ENCODE peak calls at places on chromosome 7, in eight cellular contexts. H is GM23248, V is tibial nerve, T is gastrocnemius medialis, R is AG04450, L is A549, M is body of pancreas, U is left ventricle myocardium inferior. W is an unnamed sample.

GRCh38 chr7:112495820-112496462 is 15.2 kb downstream of the LSMEM1 start:
- DNase-seq in V (peak; percentile 68), H (peak; percentile 72), T (peak; percentile 60), U (peak; percentile 20), M (peak; percentile 66), L (peak; percentile 69), R (no peak), W (peak; percentile 67)

GRCh38 chr7:115471891-115472290 is 550.0 kb downstream of the MDFIC start:
- DNase-seq in M (no peak), U (no peak), H (peak; percentile 46), L (no peak), T (no peak), R (no peak), V (no peak), W (no peak)

GRCh38 chr7:151087247-151088018 is 1.2 kb downstream of the AGAP3 start:
- DNase-seq in T (no peak), R (no peak), M (peak; percentile 79), U (peak; percentile 72), H (peak; percentile 84), L (peak; percentile 53), V (peak; percentile 26), W (peak; percentile 64)

GRCh38 chr7:2374401-2374800 is 19.8 kb downstream of the EIF3B start:
- DNase-seq in V (no peak), T (no peak), U (no peak), M (no peak), H (no peak), L (no peak), R (no peak), W (no peak)

GRCh38 chr7:23662124-23662982 is 17.6 kb upstream of the FAM221A start:
- DNase-seq in U (no peak), H (no peak), V (no peak), R (no peak), L (no peak), T (no peak), M (peak; percentile 42), W (no peak)

GRCh38 chr7:149865437-149865836 is 8.3 kb upstream of the ATP6V0E2 start:
- DNase-seq in R (no peak), U (no peak), T (no peak), M (no peak), L (no peak), H (no peak), V (no peak), W (peak; percentile 36)

GRCh38 chr7:13984831-13985685 is 4.4 kb downstream of the ETV1 start:
- DNase-seq in U (no peak), V (no peak), R (no peak), M (no peak), H (no peak), T (no peak), L (no peak), W (no peak)

GRCh38 chr7:129774359-129774758 is 162.8 kb downstream of the NRF1 start:
- DNase-seq in T (no peak), H (no peak), U (no peak), R (no peak), M (no peak), V (no peak), L (no peak), W (no peak)

GRCh38 chr7:70725448-70725847 is 406.5 kb upstream of the GALNT17 start:
- DNase-seq in V (no peak), R (no peak), H (no peak), L (no peak), T (no peak), M (no peak), U (no peak), W (no peak)

GRCh38 chr7:138226001-138226476 is 149.8 kb downstream of the AKR1D1 start:
- DNase-seq in V (no peak), R (no peak), T (no peak), U (no peak), H (peak; percentile 11), M (no peak), L (no peak), W (no peak)

GRCh38 chr7:131692131-131692960 is 135.9 kb upstream of the PODXL start:
- DNase-seq in M (peak; percentile 60), U (peak; percentile 45), V (peak; percentile 42), L (peak; percentile 59), H (peak; percentile 69), R (no peak), T (peak; percentile 14), W (peak; percentile 41)

GRCh38 chr7:47290867-47291266 is 291.0 kb downstream of the TNS3 start:
- DNase-seq in U (no peak), R (no peak), T (no peak), M (no peak), H (no peak), V (no peak), L (no peak), W (no peak)

GRCh38 chr7:47288060-47288459 is 293.9 kb downstream of the TNS3 start:
- DNase-seq in V (no peak), H (no peak), L (no peak), T (no peak), U (no peak), M (no peak), R (no peak), W (no peak)

GRCh38 chr7:47292832-47293309 is 289.0 kb downstream of the TNS3 start:
- DNase-seq in L (no peak), V (no peak), M (no peak), U (no peak), H (no peak), T (no peak), R (no peak), W (peak; percentile 71)

GRCh38 chr7:47291461-47292051 is 290.4 kb downstream of the TNS3 start:
- DNase-seq in M (no peak), V (no peak), T (peak; percentile 77), L (peak; percentile 56), H (peak; percentile 97), R (peak; percentile 61), U (no peak), W (no peak)

DNA sequence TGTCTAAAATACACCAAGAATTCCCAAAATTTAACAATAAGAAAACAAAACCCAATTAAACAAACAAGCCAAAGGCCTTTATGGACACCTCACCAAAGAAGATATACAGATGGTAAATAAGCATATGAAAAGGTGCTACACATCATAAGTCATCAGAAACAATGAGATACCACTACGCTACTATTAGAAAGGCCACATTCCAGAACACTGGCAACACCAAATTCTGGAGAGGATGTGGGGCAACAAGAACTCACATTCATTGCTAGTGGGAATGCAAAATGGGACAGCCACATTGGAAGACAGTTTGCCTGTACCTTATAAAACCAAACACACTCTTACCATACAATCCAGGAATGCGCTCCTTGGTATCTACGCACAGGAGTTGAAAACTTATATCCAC is 291.4 kb downstream of the TNS3 start:
- DNase-seq in R (no peak), H (no peak), M (no peak), T (no peak), U (no peak), V (no peak), L (no peak), W (no peak)
- H3K27ac ChIP-seq in R (no peak overlapping the region), H (no peak overlapping the region), M (no peak overlapping the region), T (peak overlapping the region; percentile 66), U (no peak overlapping the region), V (no peak overlapping the region), L (peak overlapping the region; percentile 77), W (no peak overlapping the region)

DNA sequence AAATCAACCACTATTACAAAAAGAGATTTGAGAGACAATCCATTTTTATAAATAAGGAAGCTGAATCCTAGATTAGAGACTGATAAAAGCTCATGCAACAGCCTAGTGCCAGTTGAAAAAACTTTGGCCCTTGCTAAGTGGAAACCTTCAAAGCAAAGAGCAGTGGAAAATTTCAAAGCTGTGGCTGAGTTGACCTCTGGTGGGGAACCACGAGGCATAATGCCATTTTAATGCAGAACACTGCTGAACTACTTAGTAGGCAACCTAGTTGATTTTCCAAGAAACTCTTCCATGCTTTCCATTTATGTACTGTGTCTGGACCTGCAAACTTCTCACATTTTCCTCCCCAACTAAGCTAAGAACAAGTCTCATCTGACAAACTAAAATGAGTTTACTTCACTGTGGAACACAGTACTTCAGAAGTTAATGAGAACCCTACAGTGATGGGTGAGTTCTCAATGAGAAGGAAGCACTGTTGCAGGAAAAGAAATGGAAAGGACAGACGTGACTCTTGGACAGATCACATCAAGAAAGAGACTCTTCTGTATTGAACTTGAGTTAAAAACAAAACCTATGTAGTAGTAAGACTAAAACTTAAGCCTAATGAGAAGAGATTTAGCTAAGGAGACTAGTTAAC is 19.5 kb downstream of the FZD9 start:
- DNase-seq in M (no peak), T (no peak), L (no peak), U (no peak), V (no peak), R (no peak), H (no peak), W (no peak)
- H3K27ac ChIP-seq in M (no peak overlapping the region), T (no peak overlapping the region), L (no peak overlapping the region), U (no peak overlapping the region), V (no peak overlapping the region), R (no peak overlapping the region), H (no peak overlapping the region), W (no peak overlapping the region)

DNA sequence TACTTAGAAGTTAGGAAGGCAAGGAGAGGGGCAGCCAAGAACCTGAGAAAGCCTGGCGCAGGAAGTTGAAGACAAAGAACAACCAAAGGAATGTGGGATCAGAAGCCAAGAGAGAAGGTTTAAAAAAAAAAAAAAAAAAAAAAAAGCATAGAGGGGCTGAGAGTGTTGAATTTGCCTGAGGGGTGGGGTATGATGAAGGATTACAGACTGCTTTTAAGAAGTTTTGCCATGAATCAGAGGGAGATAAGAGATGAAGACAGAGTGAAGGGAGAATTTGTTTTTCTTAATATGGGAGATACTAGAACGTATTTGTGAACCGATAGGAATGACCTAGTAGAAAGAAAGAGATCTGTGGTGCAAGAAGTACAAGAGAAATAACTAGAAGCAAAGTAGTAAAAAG is 6.7 kb downstream of the SLC26A4 start:
- DNase-seq in V (no peak), T (no peak), M (no peak), U (no peak), L (no peak), R (no peak), H (no peak), W (no peak)
- H3K27ac ChIP-seq in V (no peak overlapping the region), T (no peak overlapping the region), M (no peak overlapping the region), U (no peak overlapping the region), L (no peak overlapping the region), R (no peak overlapping the region), H (no peak overlapping the region), W (no peak overlapping the region)

GRCh38 chr7:48097511-48098231 is 8.6 kb downstream of the UPP1 start:
- DNase-seq in U (no peak), R (no peak), M (no peak), T (no peak), H (peak; percentile 54), L (no peak), V (no peak), W (no peak)
- H3K27ac ChIP-seq in U (no peak overlapping the region), R (no peak overlapping the region), M (no peak overlapping the region), T (no peak overlapping the region), H (peak overlapping the region; percentile 54), L (no peak overlapping the region), V (no peak overlapping the region), W (no peak overlapping the region)

GRCh38 chr7:136710751-136711150 is 157.7 kb upstream of the CHRM2 start:
- DNase-seq in R (no peak), T (no peak), L (no peak), H (no peak), M (no peak), U (no peak), V (no peak), W (no peak)
- H3K27ac ChIP-seq in R (no peak overlapping the region), T (no peak overlapping the region), L (no peak overlapping the region), H (no peak overlapping the region), M (no peak overlapping the region), U (no peak overlapping the region), V (no peak overlapping the region), W (no peak overlapping the region)